ENCODE peak calls at places on chromosomes 5 and 9, in five cellular contexts. N is H9, X is fibroblast of lung, J is IMR-90, V is neural progenitor cell. L is an unnamed sample.

GRCh38 chr5:177098103-177098771 is 11.5 kb downstream of the FGFR4 start:
- DNase-seq in N (peak; percentile 32), X (no peak), J (peak; percentile 41), V (no peak), L (no peak)

GRCh38 chr5:130135506-130135905 is 231.2 kb downstream of the CHSY3 start:
- DNase-seq in X (peak; percentile 81), N (no peak), V (no peak), J (peak; percentile 7), L (no peak)

GRCh38 chr5:170313344-170313743 is 15.8 kb upstream of the LCP2 start:
- DNase-seq in N (no peak), X (no peak), V (no peak), J (no peak), L (no peak)

GRCh38 chr9:15909297-15909696 is 356.5 kb downstream of the CCDC171 start:
- DNase-seq in J (peak; percentile 11), X (peak; percentile 67), N (no peak), V (no peak), L (no peak)

GRCh38 chr5:75049581-75050274 is 2.6 kb downstream of the GCNT4 start:
- DNase-seq in J (peak; percentile 62), N (peak; percentile 85), X (peak; percentile 51), V (peak; percentile 79), L (peak; percentile 46)

GRCh38 chr5:129971684-129972083 is 67.4 kb downstream of the CHSY3 start:
- DNase-seq in N (no peak), J (no peak), V (no peak), X (no peak), L (no peak)

GRCh38 chr5:139156814-139157213 is 41.4 kb downstream of the SIL1 start:
- DNase-seq in N (no peak), V (no peak), X (no peak), J (no peak), L (no peak)

GRCh38 chr9:127167560-127168326 is 45.3 kb upstream of the ANGPTL2 start:
- DNase-seq in N (no peak), X (no peak), V (no peak), J (no peak), L (no peak)

GRCh38 chr5:103669615-103670014 is 107.0 kb upstream of the NUDT12 start:
- DNase-seq in N (no peak), X (no peak), J (no peak), V (no peak), L (no peak)

GRCh38 chr9:127835930-127836586 is 18.4 kb downstream of the ENG start:
- DNase-seq in J (peak; percentile 81), N (no peak), X (peak; percentile 78), V (no peak), L (no peak)

GRCh38 chr5:132526290-132526973 is 16.9 kb downstream of the IL5 start:
- DNase-seq in N (peak; percentile 72), V (peak; percentile 72), X (peak; percentile 25), J (peak; percentile 50), L (peak; percentile 69)

GRCh38 chr9:21102311-21102710 is 24.6 kb upstream of the IFNB1 start:
- DNase-seq in X (peak; percentile 23), N (no peak), J (peak; percentile 30), V (no peak), L (no peak)

DNA sequence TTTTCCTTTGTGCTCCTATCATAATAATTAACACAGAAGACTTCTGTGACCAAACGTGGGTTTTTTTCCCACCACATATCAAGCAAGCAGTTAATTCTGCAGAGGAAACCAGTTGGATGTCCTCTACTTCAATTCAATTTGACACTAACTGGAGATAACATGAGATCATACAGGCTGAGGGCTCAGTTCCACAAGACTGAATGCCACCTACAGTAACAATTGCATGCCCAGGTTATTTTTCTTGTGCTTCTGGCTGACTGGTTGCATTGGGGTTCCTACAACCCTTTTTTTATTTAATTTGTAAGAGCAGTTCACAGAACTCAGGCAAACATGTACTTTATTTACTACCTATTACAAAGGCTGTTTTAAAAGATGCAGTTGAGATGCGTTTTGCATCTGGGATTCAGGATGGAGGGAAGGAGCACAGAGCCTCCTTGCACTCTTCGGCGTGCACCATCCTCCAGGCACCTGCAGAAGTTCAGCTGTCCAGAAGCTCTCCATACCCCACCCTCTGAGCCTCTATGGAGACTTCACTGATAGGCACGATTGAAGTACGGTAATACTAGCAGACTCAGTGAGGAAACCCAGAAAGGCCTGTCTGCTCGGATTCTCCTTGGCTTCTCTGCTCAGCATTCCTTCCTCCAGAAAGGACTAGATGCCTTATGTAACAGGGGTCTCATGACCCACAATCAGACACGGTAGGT is 425.2 kb upstream of the CDH9 start:
- DNase-seq in N (no peak), V (no peak), J (no peak), X (no peak), L (no peak)
- H3K4me2 ChIP-seq in N (no peak overlapping the region), V (no peak overlapping the region), J (no peak overlapping the region), X (no peak overlapping the region), L (no peak overlapping the region)

GRCh38 chr5:171706736-171707440 is 78.7 kb upstream of the SMIM23 start:
- DNase-seq in J (no peak), V (no peak), X (peak; percentile 54), N (peak; percentile 9), L (no peak)
- H3K4me2 ChIP-seq in J (no peak overlapping the region), V (no peak overlapping the region), X (no peak overlapping the region), N (no peak overlapping the region), L (no peak overlapping the region)

DNA sequence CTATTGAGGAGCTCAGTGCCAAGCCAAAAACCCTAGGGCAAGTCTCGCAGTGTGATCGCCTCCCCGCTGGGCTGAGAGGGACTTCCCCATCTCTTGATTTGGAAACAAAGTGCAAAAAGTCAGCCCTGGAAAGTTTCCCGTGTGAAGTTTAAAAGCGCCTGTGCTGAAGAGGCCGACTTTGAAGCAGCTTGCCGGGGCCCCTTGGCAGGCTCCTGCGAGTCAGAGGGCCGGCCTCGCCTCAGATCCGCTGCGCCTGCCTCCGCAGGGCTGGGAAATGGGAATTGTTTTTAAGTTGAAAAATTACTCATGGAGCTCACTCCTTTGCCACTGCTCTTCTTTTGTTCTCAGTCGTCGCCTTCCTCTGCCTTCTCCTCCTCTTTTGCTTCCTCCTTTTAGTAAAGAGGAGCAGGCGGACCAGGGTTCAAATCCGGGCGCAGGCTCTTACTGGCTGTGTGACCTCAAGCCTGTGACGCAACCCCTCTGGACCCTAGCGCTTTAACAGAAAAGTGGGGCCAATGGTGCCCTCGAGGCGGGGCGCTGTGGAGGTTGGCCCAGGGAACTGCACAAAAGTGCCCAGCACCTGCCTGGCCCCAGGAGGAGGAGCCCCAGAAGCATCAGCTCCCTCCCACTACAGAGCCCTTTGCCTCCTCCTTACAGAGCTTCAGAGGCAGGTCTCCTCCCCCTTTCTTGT is 14.7 kb upstream of the LHX2 start:
- DNase-seq in X (no peak), V (peak; percentile 42), J (no peak), N (peak; percentile 49), L (peak; percentile 15)
- H3K4me2 ChIP-seq in X (no peak overlapping the region), V (peak overlapping the region; percentile 99), J (no peak overlapping the region), N (no peak overlapping the region), L (no peak overlapping the region)

GRCh38 chr5:150473673-150474358 is 24.3 kb upstream of the RPS14 start:
- DNase-seq in N (peak; percentile 90), J (peak; percentile 44), V (peak; percentile 80), X (peak; percentile 98), L (no peak)
- H3K4me2 ChIP-seq in N (no peak overlapping the region), J (no peak overlapping the region), V (no peak overlapping the region), X (no peak overlapping the region), L (no peak overlapping the region)

DNA sequence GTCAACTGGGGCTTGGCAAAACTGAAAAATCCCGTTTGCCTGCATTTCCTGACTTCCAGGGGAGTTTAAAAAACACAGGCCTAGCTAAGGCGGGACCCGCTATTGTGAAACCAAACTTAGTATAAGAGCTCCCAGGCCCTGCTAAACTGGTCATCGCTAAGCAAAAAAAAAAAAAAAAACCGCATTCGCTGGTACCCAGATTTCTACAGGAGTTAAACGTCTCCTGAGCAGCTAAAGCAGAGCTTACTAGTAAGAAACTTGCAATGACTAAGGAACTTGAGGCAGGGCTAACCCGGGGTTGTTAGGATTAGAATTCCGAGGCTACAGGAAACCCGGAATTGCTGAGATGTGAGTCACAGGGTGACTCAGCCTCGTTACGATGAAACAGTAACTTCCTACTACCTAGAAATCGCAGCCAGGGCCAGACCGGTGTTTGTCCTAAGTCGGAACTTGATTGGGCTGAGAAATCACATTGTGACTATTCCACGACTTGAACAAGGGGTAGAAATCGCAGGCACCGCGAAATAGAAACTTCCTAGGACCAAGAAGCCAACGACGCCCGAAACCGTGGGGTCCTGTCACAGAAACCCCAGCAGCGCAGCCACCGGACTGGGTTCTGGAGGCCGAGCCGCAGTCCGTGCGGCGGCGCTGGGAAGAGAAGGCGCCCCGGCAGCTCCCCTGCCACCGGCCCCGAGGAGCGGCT is 89.5 kb downstream of the ANXA2R start:
- DNase-seq in V (no peak), N (peak; percentile 74), J (peak; percentile 100), X (peak; percentile 100), L (no peak)
- H3K4me2 ChIP-seq in V (no peak overlapping the region), N (no peak overlapping the region), J (peak overlapping the region; percentile 94), X (peak overlapping the region; percentile 78), L (no peak overlapping the region)

DNA sequence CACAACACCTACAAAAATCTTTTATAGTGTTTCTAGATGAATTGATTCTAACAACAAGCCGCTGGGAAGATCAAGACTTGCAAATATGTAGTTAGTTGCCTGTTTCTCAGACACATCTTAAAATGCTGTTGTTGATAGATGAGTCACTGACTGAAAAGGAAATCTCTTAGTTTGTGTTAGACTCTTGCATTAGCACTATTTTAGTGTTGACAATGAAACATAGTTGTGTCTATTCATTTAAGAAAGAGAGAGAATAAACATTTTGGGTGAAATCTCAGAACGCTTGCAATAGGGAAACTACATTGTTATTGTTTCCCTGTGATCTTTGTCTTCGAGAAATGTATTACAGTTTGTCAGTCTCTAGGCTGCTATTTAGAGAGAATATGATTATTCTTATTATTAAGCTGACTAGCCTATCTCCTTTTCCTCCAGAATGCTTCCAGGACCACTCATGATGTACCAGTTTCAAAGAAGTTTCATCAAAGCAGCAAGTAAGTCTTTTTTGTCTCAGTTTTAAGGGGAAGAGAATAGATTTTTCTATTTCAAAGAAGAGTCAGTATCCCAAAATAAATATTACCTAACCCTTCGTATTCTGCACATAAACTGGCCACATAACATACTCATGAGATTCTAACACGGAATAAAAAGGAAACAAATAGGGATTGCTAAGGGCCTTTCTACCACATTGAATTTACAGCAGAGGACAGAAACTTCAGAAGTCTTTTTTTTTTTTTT is 285.6 kb downstream of the ARHGAP26 start:
- DNase-seq in N (no peak), J (peak; percentile 57), X (peak; percentile 66), V (no peak), L (no peak)
- H3K4me2 ChIP-seq in N (no peak overlapping the region), J (no peak overlapping the region), X (no peak overlapping the region), V (no peak overlapping the region), L (no peak overlapping the region)

DNA sequence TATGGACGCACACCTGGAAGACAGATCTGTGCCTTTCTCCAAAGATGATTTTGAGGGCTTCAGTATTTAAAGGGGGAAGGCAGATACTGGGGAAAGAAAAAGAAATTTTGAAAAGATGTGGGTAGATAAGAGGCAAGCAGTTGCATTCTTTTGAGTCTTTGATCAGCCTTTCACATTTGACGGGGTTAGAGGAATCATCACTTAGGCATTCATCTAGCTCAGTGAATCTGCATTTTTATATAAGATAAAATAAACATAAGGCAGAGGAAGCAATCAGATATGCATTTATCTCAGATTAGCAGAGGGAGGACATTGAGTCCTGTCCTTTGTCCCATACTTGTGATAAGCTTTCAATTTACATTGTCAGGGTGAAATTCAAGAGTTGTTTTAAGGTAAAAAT is 243.4 kb upstream of the RAI14 start:
- DNase-seq in J (peak; percentile 65), N (no peak), X (peak; percentile 76), V (no peak), L (no peak)
- H3K4me2 ChIP-seq in J (peak overlapping the region; percentile 65), N (peak overlapping the region; percentile 13), X (no peak overlapping the region), V (no peak overlapping the region), L (no peak overlapping the region)

GRCh38 chr9:133054194-133054890 is 7.4 kb upstream of the CEL start:
- DNase-seq in V (no peak), J (no peak), X (no peak), N (no peak), L (no peak)
- H3K4me2 ChIP-seq in V (no peak overlapping the region), J (no peak overlapping the region), X (no peak overlapping the region), N (no peak overlapping the region), L (no peak overlapping the region)

GRCh38 chr5:107322936-107323335 is 347.8 kb downstream of the EFNA5 start:
- DNase-seq in N (no peak), V (no peak), X (no peak), J (peak; percentile 11), L (no peak)
- H3K4me2 ChIP-seq in N (no peak overlapping the region), V (no peak overlapping the region), X (no peak overlapping the region), J (no peak overlapping the region), L (no peak overlapping the region)

L was measured in neuronal stem cell.